ENCODE peak calls at places on chromosomes 11 and 22, in eight cellular contexts. W is H1, Q is stomach, A is transverse colon, E is IMR-90, G is adrenal gland, H is endothelial cell of umbilical vein, P is prostate gland. M is an unnamed sample. For H3K4me1, the result is how much of the 10 kb centered on the place peaks cover.

GRCh38 chr11:61963282-61964057 is 4.0 kb downstream of the FTH1 start:
- DNase-seq in H (peak), W (no peak), Q (no peak), A (peak), P (no peak), G (peak), E (peak), M (no peak)

GRCh38 chr22:29673361-29673760 is 46.4 kb upstream of the CABP7 start:
- DNase-seq in W (no peak), G (no peak), P (no peak), H (no peak), Q (no peak), A (no peak), E (no peak), M (no peak)

GRCh38 chr22:50185384-50186087 is at the start of gene TRABD:
- DNase-seq in H (peak), G (peak), E (peak), P (peak), Q (peak), A (peak), W (peak), M (peak)

GRCh38 chr22:42033263-42034181 is 34.9 kb downstream of the WBP2NL start:
- DNase-seq in H (no peak), G (no peak), A (no peak), W (no peak), Q (no peak), E (no peak), P (no peak), M (no peak)

GRCh38 chr11:115166826-115167225 is 337.4 kb downstream of the CADM1 start:
- DNase-seq in P (peak), A (no peak), Q (no peak), G (no peak), W (no peak), H (no peak), E (no peak), M (no peak)

GRCh38 chr11:72305077-72305476 is 61.1 kb upstream of the PHOX2A start:
- DNase-seq in H (no peak), G (no peak), P (no peak), W (no peak), E (no peak), Q (no peak), A (no peak), M (no peak)

GRCh38 chr22:26786398-26786797 is 129.0 kb downstream of the MIAT start:
- DNase-seq in G (no peak), E (no peak), W (no peak), P (no peak), A (no peak), Q (no peak), H (no peak), M (no peak)

GRCh38 chr22:38494498-38494897 is 11.6 kb downstream of the DDX17 start:
- DNase-seq in Q (no peak), E (peak), H (no peak), A (no peak), G (no peak), P (no peak), W (no peak), M (no peak)

GRCh38 chr11:8167796-8168195 is 1.0 kb downstream of the RIC3 start:
- DNase-seq in G (no peak), E (peak), W (no peak), P (no peak), H (no peak), A (no peak), Q (no peak), M (no peak)

GRCh38 chr11:118791961-118792578 is 1.1 kb upstream of the DDX6 start:
- DNase-seq in H (no peak), W (peak), E (no peak), P (peak), G (peak), Q (peak), A (peak), M (peak)

GRCh38 chr11:101797335-101797734 is 117.5 kb upstream of the CEP126 start:
- DNase-seq in W (no peak), E (peak), A (no peak), H (peak), G (no peak), P (no peak), Q (no peak), M (no peak)

GRCh38 chr22:31680764-31681624 is 19.0 kb upstream of the PISD start:
- DNase-seq in E (peak), P (peak), A (peak), H (no peak), Q (no peak), G (no peak), W (no peak), M (no peak)

GRCh38 chr11:74570266-74571061 is 21.9 kb upstream of the POLD3 start:
- DNase-seq in G (peak), Q (peak), W (peak), H (peak), A (peak), E (peak), P (peak), M (peak)

GRCh38 chr11:36507824-36508489 is 2.1 kb downstream of the TRAF6 start:
- DNase-seq in W (no peak), A (no peak), H (no peak), E (no peak), G (no peak), Q (no peak), P (no peak), M (no peak)

GRCh38 chr11:70296681-70297080 is 26.2 kb downstream of the PPFIA1 start:
- DNase-seq in Q (no peak), W (no peak), E (no peak), P (no peak), H (no peak), G (no peak), A (no peak), M (no peak)

GRCh38 chr22:31155425-31155824 is 4.6 kb upstream of the RNF185 start:
- DNase-seq in G (no peak), Q (no peak), H (peak), A (no peak), E (peak), W (no peak), P (no peak), M (no peak)

GRCh38 chr11:76371170-76371569 is 9.8 kb downstream of the THAP12 start:
- DNase-seq in H (peak), W (no peak), A (no peak), E (peak), P (no peak), G (no peak), Q (no peak), M (no peak)

GRCh38 chr11:27870985-27871485 is 170.8 kb upstream of the BDNF start:
- DNase-seq in Q (no peak), A (peak), E (no peak), H (no peak), P (no peak), W (no peak), G (no peak), M (no peak)

GRCh38 chr11:22711212-22711770 is 44.9 kb downstream of the GAS2 start:
- DNase-seq in Q (no peak), H (no peak), W (no peak), A (no peak), G (peak), P (peak), E (no peak), M (no peak)

GRCh38 chr11:80958966-80959365 is 1518.1 kb upstream of the TENM4 start:
- DNase-seq in H (no peak), Q (no peak), W (no peak), A (no peak), G (no peak), E (no peak), P (no peak), M (no peak)

GRCh38 chr11:36333897-36334296 is 37.8 kb downstream of the PRR5L start:
- DNase-seq in W (no peak), E (peak), H (peak), G (no peak), P (no peak), Q (no peak), A (no peak), M (peak)

GRCh38 chr22:39518124-39518786 is 2.1 kb upstream of the ATF4 start:
- DNase-seq in P (no peak), Q (no peak), A (no peak), W (no peak), H (no peak), E (peak), G (no peak), M (no peak)

GRCh38 chr11:91244921-91245320 is 979.7 kb upstream of the FAT3 start:
- DNase-seq in W (no peak), G (no peak), E (no peak), A (no peak), Q (no peak), H (no peak), P (no peak), M (no peak)

GRCh38 chr11:30165652-30166051 is 65.2 kb upstream of the FSHB start:
- DNase-seq in Q (peak), P (no peak), W (no peak), G (no peak), E (no peak), H (no peak), A (no peak), M (no peak)
- TF ChIP-seq POLR2A in Q (no peak), P (no peak), W (no peak), G (no peak), E (no peak), H (no peak), A (no peak), M (no peak)

DNA sequence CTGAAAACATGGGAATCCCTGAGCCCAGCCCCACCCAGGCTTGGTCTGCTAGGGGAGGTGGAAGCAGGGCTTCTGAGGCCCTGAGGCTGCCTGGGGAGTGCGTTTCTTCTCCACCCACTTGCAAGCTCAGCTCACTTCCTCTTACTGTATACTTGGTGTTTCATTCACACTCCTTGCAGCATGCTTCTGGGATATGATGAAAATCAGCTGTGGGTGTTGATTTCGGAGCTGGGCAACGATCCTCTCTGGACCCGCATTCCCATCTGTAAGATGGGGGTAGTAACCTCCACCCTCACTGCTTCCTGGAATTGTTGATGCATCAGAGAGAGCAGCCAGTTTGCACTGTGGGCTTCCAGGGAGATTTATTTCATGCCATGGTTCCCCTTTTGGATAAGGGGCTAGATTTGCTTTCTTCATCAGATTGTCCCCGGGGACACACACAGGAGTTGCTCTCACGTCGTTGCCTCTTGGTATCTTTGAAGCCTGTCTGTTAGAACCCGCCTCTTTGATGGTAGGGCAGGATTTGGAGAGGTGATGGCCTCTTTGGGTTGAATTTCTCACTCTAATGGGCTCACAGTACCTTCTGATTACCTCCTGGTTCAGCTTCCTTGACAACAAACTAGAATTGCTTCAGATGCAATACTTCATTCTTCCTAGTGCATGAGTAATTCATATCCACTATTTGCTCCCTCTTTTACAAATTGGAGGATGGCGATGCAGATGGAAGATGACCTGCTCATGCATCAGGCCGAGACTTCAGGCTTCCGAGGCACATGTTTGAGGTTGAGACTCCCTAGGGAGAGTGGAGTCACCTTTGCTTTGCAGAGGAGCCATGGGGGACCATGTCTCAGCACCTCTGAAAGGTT is 40.4 kb downstream of the BCR start:
- DNase-seq in P (no peak), G (no peak), A (peak), Q (no peak), E (peak), W (no peak), H (peak), M (no peak)
- H3K4me1 ChIP-seq in P (under half), G (half or more), A (under half), Q (half or more), E (under half), W (under half), H (half or more), M (under half)

GRCh38 chr11:116689413-116690127 is 83.2 kb downstream of the BUD13 start:
- DNase-seq in H (no peak), P (no peak), E (no peak), G (no peak), A (no peak), W (no peak), Q (no peak), M (no peak)

GRCh38 chr11:116690623-116691022 is 82.2 kb downstream of the BUD13 start:
- DNase-seq in A (no peak), G (no peak), E (no peak), Q (no peak), H (no peak), P (no peak), W (no peak), M (no peak)

GRCh38 chr11:116693206-116694016 is 79.4 kb downstream of the BUD13 start:
- DNase-seq in E (no peak), G (no peak), A (peak), W (peak), P (no peak), H (no peak), Q (peak), M (no peak)

GRCh38 chr11:116692318-116693106 is 80.3 kb downstream of the BUD13 start:
- DNase-seq in Q (no peak), W (no peak), E (no peak), A (no peak), P (no peak), G (no peak), H (no peak), M (no peak)

DNA sequence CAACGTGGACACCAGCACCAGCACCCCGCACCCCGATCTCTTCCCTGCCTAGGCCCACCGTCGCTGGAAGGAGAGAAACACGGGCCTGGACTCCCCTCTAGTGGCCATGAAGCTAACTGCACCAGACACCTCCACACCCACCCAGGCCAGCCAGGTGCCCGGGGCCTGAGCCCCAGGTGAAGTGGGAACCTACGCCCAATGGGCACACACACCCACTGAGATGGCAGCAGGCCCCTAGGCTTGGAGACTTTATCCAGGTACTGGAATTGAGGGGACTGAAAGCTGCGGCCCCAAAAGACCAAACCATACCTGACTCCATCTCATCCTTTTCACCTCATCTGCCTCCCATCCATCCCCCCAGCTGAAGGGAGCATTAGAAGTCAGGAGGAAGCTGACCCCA is 81.0 kb downstream of the BUD13 start:
- DNase-seq in P (peak), E (peak), Q (peak), G (peak), W (peak), H (peak), A (peak), M (peak)
- TF ChIP-seq POLR2A in P (no peak), E (no peak), Q (no peak), G (no peak), W (no peak), H (no peak), A (no peak), M (no peak)

GRCh38 chr11:67421421-67422031 is 6.0 kb downstream of the CARNS1 start:
- DNase-seq in Q (no peak), P (no peak), H (no peak), A (no peak), E (no peak), G (no peak), W (no peak), M (no peak)

GRCh38 chr11:67423466-67423865 is 4.8 kb upstream of the RPS6KB2 start:
- DNase-seq in G (no peak), E (no peak), Q (no peak), A (no peak), P (no peak), H (no peak), W (no peak), M (no peak)

GRCh38 chr11:67423891-67424613 is 4.2 kb upstream of the RPS6KB2 start:
- DNase-seq in H (no peak), W (no peak), P (no peak), A (no peak), Q (no peak), E (no peak), G (no peak), M (no peak)

GRCh38 chr11:67420646-67421420 is 5.4 kb downstream of the CARNS1 start:
- DNase-seq in A (peak), W (peak), H (peak), G (peak), E (peak), Q (peak), P (peak), M (peak)

GRCh38 chr11:67422894-67423293 is 5.4 kb upstream of the RPS6KB2 start:
- DNase-seq in H (no peak), Q (no peak), P (no peak), A (no peak), W (no peak), G (no peak), E (no peak), M (no peak)
- H3K4me1 ChIP-seq in H (under half), Q (under half), P (under half), A (under half), W (under half), G (under half), E (under half), M (under half)

GRCh38 chr22:19505735-19506126 is 18.5 kb downstream of the CLDN5 start:
- DNase-seq in W (no peak), G (no peak), P (no peak), Q (no peak), E (no peak), H (no peak), A (no peak), M (no peak)
- TF ChIP-seq POLR2A in W (no peak), G (no peak), P (no peak), Q (no peak), E (no peak), H (no peak), A (no peak), M (no peak)

GRCh38 chr11:63845911-63846310 is 7.0 kb downstream of the MARK2 start:
- DNase-seq in W (no peak), G (no peak), E (no peak), A (no peak), Q (no peak), H (no peak), P (no peak), M (no peak)

GRCh38 chr11:63846897-63847296 is 8.0 kb downstream of the MARK2 start:
- DNase-seq in Q (no peak), G (no peak), E (no peak), H (no peak), P (no peak), A (no peak), W (no peak), M (no peak)

GRCh38 chr11:63849691-63850090 is 10.8 kb downstream of the MARK2 start:
- DNase-seq in E (no peak), A (no peak), Q (no peak), P (no peak), H (no peak), G (no peak), W (no peak), M (no peak)

GRCh38 chr11:63845305-63845704 is 6.4 kb downstream of the MARK2 start:
- DNase-seq in W (no peak), Q (no peak), P (no peak), E (peak), H (no peak), G (no peak), A (no peak), M (no peak)

DNA sequence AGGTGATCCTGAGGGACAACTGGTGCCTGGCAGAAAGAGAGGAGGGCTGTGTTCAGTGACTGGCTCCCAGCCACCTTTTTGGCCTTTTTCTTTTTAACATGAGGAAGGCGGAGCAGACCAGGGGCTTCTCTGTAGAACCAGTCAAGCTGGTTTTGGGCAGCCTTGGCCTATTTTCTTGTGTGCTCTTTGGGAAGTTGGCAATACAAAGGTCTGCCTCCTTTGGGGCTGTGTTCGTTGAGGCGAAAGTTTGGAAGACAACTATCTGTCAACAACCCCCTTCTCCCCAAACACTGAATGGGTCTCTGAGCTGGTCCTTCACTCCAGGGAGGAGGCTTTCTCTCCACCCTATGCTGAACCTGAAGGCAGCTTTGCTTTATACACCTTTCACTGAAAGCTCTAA is 8.5 kb downstream of the MARK2 start:
- DNase-seq in H (no peak), A (no peak), W (no peak), E (no peak), Q (peak), P (peak), G (no peak), M (no peak)
- H3K4me1 ChIP-seq in H (under half), A (under half), W (under half), E (under half), Q (half or more), P (under half), G (half or more), M (under half)

DNA sequence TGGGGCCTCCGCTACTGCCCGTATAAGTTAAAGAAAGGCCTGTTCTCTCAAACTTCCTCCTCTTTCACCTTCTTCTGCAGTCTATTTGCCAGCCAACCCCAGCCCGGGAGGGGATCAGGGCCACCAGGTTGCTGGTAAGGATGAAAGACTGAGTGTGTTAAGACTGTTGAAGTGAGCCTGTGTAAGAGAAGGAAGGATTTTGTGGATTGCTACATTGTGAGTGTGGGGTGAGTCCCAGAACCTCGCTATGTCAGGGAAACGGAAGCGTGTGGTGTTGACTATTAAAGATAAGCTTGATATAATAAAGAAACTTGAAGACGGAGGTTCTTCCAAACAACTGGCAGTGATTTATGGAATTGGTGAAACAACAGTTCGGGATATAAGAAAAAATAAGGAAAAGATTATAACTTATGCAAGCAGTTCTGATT is 604 bp downstream of the JRKL start:
- DNase-seq in Q (no peak), W (no peak), P (no peak), A (no peak), E (peak), H (peak), G (no peak), M (no peak)
- TF ChIP-seq POLR2A in Q (no peak), W (no peak), P (no peak), A (no peak), E (no peak), H (no peak), G (no peak), M (no peak)

M was measured in testis.